ENCODE peak calls at places on chromosomes 11 and 22, in four cellular contexts. O, H, T and X are unnamed samples.

GRCh38 chr22:39003165-39003638 is 10.9 kb upstream of the APOBEC3C start:
- DNase-seq in T (peak), H (peak), O (peak), X (peak)

GRCh38 chr11:65918211-65919150 is at the start of gene C11orf68:
- DNase-seq in O (no peak), H (no peak), T (peak), X (peak)

GRCh38 chr11:86174101-86175046 is 70.2 kb upstream of the EED start:
- DNase-seq in H (no peak), O (no peak), T (peak), X (no peak)

GRCh38 chr11:64125676-64126075 is 40.2 kb downstream of the MACROD1 start:
- DNase-seq in O (no peak), H (no peak), T (no peak), X (no peak)

GRCh38 chr11:77278595-77279506 is 22.6 kb downstream of the GDPD4 start:
- DNase-seq in O (no peak), T (no peak), H (no peak), X (no peak)

GRCh38 chr11:118581057-118581456 is 8.8 kb downstream of the ARCN1 start:
- DNase-seq in T (no peak), O (no peak), H (no peak), X (peak)

GRCh38 chr11:19441752-19442553 is 201.2 kb upstream of the E2F8 start:
- DNase-seq in T (peak), O (no peak), H (no peak), X (no peak)

GRCh38 chr22:49916851-49917250 is 1.4 kb downstream of the ALG12 start:
- DNase-seq in H (no peak), T (no peak), O (no peak), X (no peak)

GRCh38 chr11:66676931-66677598 is 622 bp downstream of the RBM4B start:
- DNase-seq in O (peak), H (no peak), T (no peak), X (no peak)

GRCh38 chr22:24969588-24970301 is 17.2 kb downstream of the KIAA1671 start:
- DNase-seq in T (no peak), H (no peak), O (no peak), X (no peak)

GRCh38 chr11:4641501-4641900 is 2.3 kb upstream of the OR51E1 start:
- DNase-seq in H (no peak), O (no peak), T (no peak), X (no peak)

GRCh38 chr11:1738380-1738779 is 12.0 kb downstream of the IFITM10 start:
- DNase-seq in T (no peak), O (no peak), H (no peak), X (no peak)

GRCh38 chr11:33885338-33886005 is 6.4 kb downstream of the LMO2 start:
- DNase-seq in H (no peak), T (no peak), O (no peak), X (no peak)

GRCh38 chr11:115696472-115697011 is 192.3 kb upstream of the CADM1 start:
- DNase-seq in H (no peak), T (no peak), O (no peak), X (no peak)

GRCh38 chr11:65042899-65043298 is 1.9 kb downstream of the SAC3D1 start:
- DNase-seq in O (no peak), T (no peak), H (no peak), X (no peak)

GRCh38 chr11:94658888-94659287 is 91.7 kb downstream of the PIWIL4 start:
- DNase-seq in H (no peak), O (no peak), T (no peak), X (no peak)

GRCh38 chr11:125410091-125410490 is 86.0 kb downstream of the FEZ1 start:
- DNase-seq in T (no peak), H (no peak), O (no peak), X (no peak)

GRCh38 chr22:22814666-22815396 is 72.8 kb upstream of the IGLL5 start:
- DNase-seq in O (no peak), H (no peak), T (peak), X (no peak)

GRCh38 chr11:103420593-103420992 is 311.4 kb downstream of the DYNC2H1 start:
- DNase-seq in H (no peak), O (no peak), T (no peak), X (no peak)

GRCh38 chr11:2732940-2733628 is 33.3 kb upstream of the KCNQ1OT1 start:
- DNase-seq in T (no peak), O (no peak), H (no peak), X (no peak)

GRCh38 chr11:88103337-88104206 is 71.7 kb downstream of the RAB38 start:
- DNase-seq in T (peak), H (no peak), O (peak), X (no peak)

GRCh38 chr11:68658661-68659060 is 25.7 kb upstream of the GAL start:
- DNase-seq in T (no peak), O (no peak), H (no peak), X (no peak)

GRCh38 chr11:55554169-55554568 is at the start of gene OR4C15:
- DNase-seq in T (no peak), O (no peak), H (no peak), X (no peak)

GRCh38 chr11:12287374-12288211 is 89.8 kb upstream of the PARVA start:
- DNase-seq in O (no peak), H (no peak), T (peak), X (no peak)

GRCh38 chr11:45091563-45092392 is 54.7 kb upstream of the PRDM11 start:
- DNase-seq in T (no peak), H (no peak), O (no peak), X (no peak)

GRCh38 chr11:75583710-75584658 is 21.9 kb downstream of the SERPINH1 start:
- DNase-seq in T (peak), O (no peak), H (no peak), X (peak)

GRCh38 chr22:19717691-19718254 is 3.5 kb downstream of the SEPTIN5 start:
- DNase-seq in O (no peak), T (peak), H (peak), X (peak)

GRCh38 chr11:110928373-110928772 is 216.1 kb upstream of the ARHGAP20 start:
- DNase-seq in T (no peak), H (no peak), O (no peak), X (no peak)

GRCh38 chr11:100563541-100564280 is 123.4 kb upstream of the ARHGAP42 start:
- DNase-seq in T (no peak), O (no peak), H (no peak), X (no peak)